ENCODE peak calls at places on chromosomes 2 and 18, in six cellular contexts. U is trophoblast cell, M is H1, O is H9, C is mesenchymal stem cell, Q is neuronal stem cell. R is an unnamed sample.

GRCh38 chr18:57542126-57542525 is 44.4 kb downstream of the FECH start:
- DNase-seq in M (no peak), O (no peak), Q (no peak), U (no peak), C (no peak), R (peak)

GRCh38 chr2:135164431-135164830 is 112.3 kb downstream of the RAB3GAP1 start:
- DNase-seq in M (no peak), C (peak), U (peak), O (no peak), Q (no peak), R (peak)

GRCh38 chr2:219104107-219105050 is 43.7 kb upstream of the IHH start:
- DNase-seq in M (peak), O (peak), Q (peak), U (peak), C (peak), R (peak)

GRCh38 chr2:23699526-23699925 is 227.4 kb downstream of the ATAD2B start:
- DNase-seq in O (no peak), Q (no peak), M (no peak), C (no peak), U (no peak), R (no peak)

GRCh38 chr2:8152392-8153257 is 529.2 kb upstream of the ID2 start:
- DNase-seq in Q (no peak), M (no peak), U (no peak), O (no peak), C (no peak), R (no peak)

GRCh38 chr2:135987441-135987840 is 2.0 kb upstream of the DARS1 start:
- DNase-seq in C (no peak), U (no peak), Q (no peak), M (no peak), O (no peak), R (no peak)

GRCh38 chr2:239085201-239085992 is 237.5 kb downstream of the TWIST2 start:
- DNase-seq in O (no peak), C (no peak), U (no peak), Q (no peak), M (no peak), R (no peak)

GRCh38 chr2:2639251-2640139 is 308.4 kb upstream of the MYT1L start:
- DNase-seq in C (no peak), Q (no peak), O (no peak), U (no peak), M (no peak), R (no peak)

GRCh38 chr2:217451634-217452033 is 551.2 kb downstream of the TNS1 start:
- DNase-seq in O (no peak), Q (no peak), U (no peak), M (no peak), C (peak), R (peak)

GRCh38 chr18:3466872-3467271 is 16.9 kb downstream of the TGIF1 start:
- DNase-seq in C (no peak), Q (no peak), M (no peak), O (peak), U (no peak), R (no peak)
- H3K14ac ChIP-seq in C (no peak), Q (no peak), M (no peak), O (no peak), U (no peak), R (peak)

GRCh38 chr2:144927429-144927828 is 407.5 kb upstream of the ZEB2 start:
- DNase-seq in C (no peak), O (no peak), U (no peak), M (no peak), Q (no peak), R (no peak)
- H3K14ac ChIP-seq in C (no peak), O (no peak), U (no peak), M (no peak), Q (no peak), R (no peak)

DNA sequence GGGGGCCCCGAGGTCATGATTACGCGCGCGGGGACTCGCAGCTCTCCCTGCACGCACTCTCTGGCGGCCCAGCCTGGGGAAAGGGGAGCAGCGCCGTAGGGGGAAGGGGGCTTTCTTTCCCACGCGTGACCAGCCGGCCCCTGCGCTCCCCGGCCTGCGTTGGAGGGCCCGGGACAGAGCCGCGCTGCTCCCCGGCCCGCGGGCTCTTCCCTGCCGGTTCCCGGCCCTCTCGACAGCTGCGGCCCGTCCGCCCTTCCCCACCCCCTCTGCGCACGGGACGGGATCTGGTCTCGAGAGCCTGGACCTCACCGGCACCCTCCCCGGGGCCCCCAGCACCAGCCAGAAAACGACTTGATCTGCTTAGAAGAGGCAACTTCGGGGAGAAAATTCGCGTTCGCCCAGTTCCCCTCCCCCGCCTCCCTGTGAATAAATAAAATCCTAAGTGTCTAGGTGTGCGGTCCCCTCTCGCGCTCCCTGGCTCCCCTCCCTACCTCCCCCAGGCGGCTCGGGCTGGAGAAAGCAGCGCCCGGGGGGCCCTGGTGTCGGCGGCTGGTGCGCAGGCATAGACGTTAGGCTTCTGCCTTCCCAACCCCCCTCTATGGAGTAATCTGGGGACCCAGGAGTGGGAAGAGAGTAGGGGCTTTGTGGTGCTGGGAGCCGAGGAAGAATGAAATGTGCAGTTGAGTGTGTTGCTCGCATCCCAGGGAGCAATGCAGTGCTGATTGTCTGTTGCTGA is 793 bp upstream of the FIGN start:
- DNase-seq in U (peak), O (peak), C (peak), M (peak), Q (peak), R (no peak)
- H3K14ac ChIP-seq in U (peak), O (peak), C (no peak), M (no peak), Q (peak), R (no peak)

DNA sequence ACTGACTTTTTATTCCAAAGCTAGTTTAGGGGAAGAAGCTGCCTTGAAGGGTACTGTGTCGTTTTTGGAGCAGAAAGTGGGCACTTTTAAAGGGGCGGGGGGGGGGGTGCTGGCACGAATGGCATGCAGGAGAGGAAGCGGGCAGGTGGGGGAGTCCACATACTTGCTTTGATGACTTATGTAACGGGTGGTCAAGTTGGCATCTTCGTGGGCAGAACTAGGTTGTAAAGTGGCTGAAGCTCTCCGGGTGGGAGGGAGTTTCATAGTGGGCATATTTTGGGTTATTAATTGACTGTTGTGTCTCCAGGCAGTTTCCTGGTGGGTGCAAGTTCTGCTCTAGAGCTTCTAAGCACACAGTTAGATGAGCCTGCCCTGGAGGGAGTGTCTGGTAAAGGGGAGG is 19.9 kb downstream of the PCARE start:
- DNase-seq in O (no peak), Q (no peak), M (no peak), C (no peak), U (no peak), R (no peak)
- H3K14ac ChIP-seq in O (no peak), Q (no peak), M (no peak), C (no peak), U (no peak), R (no peak)

DNA sequence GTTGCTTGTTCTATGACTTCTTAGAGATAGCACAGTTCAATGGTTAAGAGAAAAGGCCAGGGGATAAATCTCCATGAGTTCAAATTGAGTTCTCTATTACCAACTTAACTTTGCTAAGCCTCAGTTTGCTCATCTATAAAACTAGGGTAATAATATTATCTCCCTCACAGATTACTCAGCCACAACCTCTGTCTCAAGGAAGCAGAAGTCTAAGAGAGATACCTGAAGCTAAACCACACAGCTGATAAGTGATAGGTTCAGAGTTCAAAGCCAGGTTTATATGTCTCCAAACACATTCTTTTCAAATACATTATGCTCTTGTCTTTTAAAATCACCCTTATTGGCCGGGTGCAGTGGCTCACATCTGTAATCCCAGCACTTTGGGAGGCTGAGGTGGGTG is 287.7 kb downstream of the NBAS start:
- DNase-seq in Q (no peak), U (no peak), M (no peak), C (no peak), O (no peak), R (no peak)
- H3K14ac ChIP-seq in Q (no peak), U (no peak), M (no peak), C (no peak), O (no peak), R (no peak)

GRCh38 chr2:165562235-165562634 is 92.7 kb downstream of the CSRNP3 start:
- DNase-seq in M (no peak), C (no peak), U (no peak), Q (no peak), O (no peak), R (no peak)
- H3K14ac ChIP-seq in M (no peak), C (no peak), U (no peak), Q (no peak), O (no peak), R (no peak)

GRCh38 chr2:48036312-48036711 is 130.0 kb upstream of the FBXO11 start:
- DNase-seq in M (no peak), Q (no peak), O (no peak), C (no peak), U (no peak), R (no peak)
- H3K14ac ChIP-seq in M (no peak), Q (no peak), O (no peak), C (no peak), U (no peak), R (no peak)

R was measured in IMR-90.